ENCODE peak calls at places on chromosomes 12 and 14, in ten cellular contexts. W is HuH-7, U is NCI-H146, L is SHP77, M is gastrocnemius medialis, P is small intestine, G is PC-3, J is heart left ventricle, O is COR-L47, F is IMR-90. H is an unnamed sample.

GRCh38 chr14:31582286-31582691 is 21.1 kb downstream of the NUBPL start:
- DNase-seq in O (no peak), U (peak; percentile 4), J (no peak), L (no peak), W (no peak), M (no peak), F (peak; percentile 68), G (no peak), P (no peak), H (peak; percentile 39)

GRCh38 chr12:46933947-46934346 is 108.2 kb upstream of the SLC38A4 start:
- DNase-seq in U (no peak), F (peak; percentile 77), P (peak; percentile 10), O (no peak), L (peak; percentile 35), G (peak; percentile 77), J (no peak), W (peak; percentile 25), M (no peak), H (peak; percentile 24)

GRCh38 chr14:97381309-97381708 is 584.1 kb downstream of the VRK1 start:
- DNase-seq in J (no peak), G (no peak), L (no peak), O (no peak), P (no peak), W (no peak), F (no peak), U (no peak), M (no peak), H (no peak)

GRCh38 chr14:41925409-41925808 is 318.7 kb downstream of the LRFN5 start:
- DNase-seq in F (peak; percentile 1), W (no peak), P (no peak), U (peak; percentile 38), L (peak; percentile 23), J (no peak), O (peak; percentile 33), M (no peak), G (peak; percentile 63), H (peak; percentile 8)

GRCh38 chr12:108561852-108562347 is 496 bp upstream of the ISCU start:
- DNase-seq in J (no peak), M (no peak), L (no peak), F (no peak), G (peak; percentile 15), U (peak; percentile 30), O (no peak), P (no peak), W (no peak), H (no peak)

GRCh38 chr12:131457028-131457310 is 253.9 kb upstream of the SFSWAP start:
- DNase-seq in P (no peak), F (no peak), O (no peak), W (no peak), L (no peak), G (no peak), M (no peak), U (no peak), J (no peak), H (no peak)

GRCh38 chr12:89517648-89518047 is 6.9 kb downstream of the GALNT4 start:
- DNase-seq in O (no peak), G (no peak), J (no peak), W (no peak), U (no peak), L (no peak), M (no peak), F (no peak), P (no peak), H (no peak)

GRCh38 chr12:6569786-6570185 is 1.7 kb upstream of the NOP2 start:
- DNase-seq in O (no peak), J (no peak), P (no peak), U (no peak), F (no peak), M (no peak), G (no peak), W (no peak), L (no peak), H (no peak)

GRCh38 chr12:120230326-120230973 is 29.5 kb upstream of the RPLP0 start:
- DNase-seq in J (peak; percentile 52), W (no peak), F (peak; percentile 98), O (no peak), M (peak; percentile 97), G (peak; percentile 99), L (no peak), U (no peak), P (peak; percentile 70), H (peak; percentile 84)

GRCh38 chr12:108722992-108723766 is 8.1 kb downstream of the CORO1C start:
- DNase-seq in L (no peak), M (peak; percentile 64), G (peak; percentile 89), U (no peak), P (no peak), O (no peak), J (no peak), W (no peak), F (peak; percentile 95), H (peak; percentile 63)

GRCh38 chr12:53791735-53792326 is 40.1 kb upstream of the CISTR start:
- DNase-seq in M (no peak), O (peak; percentile 5), G (peak; percentile 37), L (no peak), U (no peak), W (peak; percentile 43), P (peak; percentile 11), F (no peak), J (no peak), H (no peak)

GRCh38 chr14:20512139-20512905 is 7.0 kb downstream of the RNASE10 start:
- DNase-seq in U (no peak), G (no peak), O (no peak), J (no peak), W (no peak), M (no peak), P (no peak), L (no peak), F (peak; percentile 27), H (no peak)

GRCh38 chr12:108729612-108730336 is 1.5 kb downstream of the CORO1C start:
- DNase-seq in U (peak; percentile 50), F (no peak), J (no peak), L (no peak), W (no peak), P (peak; percentile 49), G (peak; percentile 79), M (no peak), O (no peak), H (no peak)

GRCh38 chr14:74955229-74955999 is at the start of gene PGF:
- DNase-seq in W (peak; percentile 79), O (peak; percentile 23), J (peak; percentile 88), U (peak; percentile 52), F (no peak), L (peak; percentile 51), M (peak; percentile 47), P (peak; percentile 59), G (peak; percentile 15), H (no peak)

GRCh38 chr12:120709976-120710804 is at the start of gene UNC119B:
- DNase-seq in U (peak; percentile 60), F (peak; percentile 33), O (peak; percentile 54), P (peak; percentile 55), J (peak; percentile 89), M (peak; percentile 42), G (peak; percentile 56), L (peak; percentile 71), W (peak; percentile 66), H (no peak)

GRCh38 chr12:53052419-53053222 is 2.8 kb downstream of the TNS2 start:
- DNase-seq in U (no peak), M (peak; percentile 95), L (peak; percentile 59), W (no peak), G (peak; percentile 72), F (peak; percentile 85), P (peak; percentile 56), J (peak; percentile 93), O (peak; percentile 46), H (peak; percentile 56)

GRCh38 chr14:22973217-22974032 is 8.9 kb downstream of the AJUBA start:
- DNase-seq in M (no peak), W (no peak), P (peak; percentile 77), L (peak; percentile 36), U (peak; percentile 37), G (peak; percentile 87), F (peak; percentile 70), O (peak; percentile 16), J (no peak), H (no peak)

GRCh38 chr14:64935508-64935907 is 7.0 kb downstream of the GPX2 start:
- DNase-seq in U (no peak), M (no peak), J (no peak), G (no peak), L (no peak), P (no peak), W (no peak), O (no peak), F (no peak), H (no peak)

GRCh38 chr12:132477009-132477702 is 12.8 kb upstream of the FBRSL1 start:
- DNase-seq in P (no peak), O (no peak), L (no peak), W (no peak), G (no peak), U (no peak), F (no peak), M (no peak), J (peak; percentile 62), H (no peak)

GRCh38 chr12:112841891-112842290 is 50.3 kb downstream of the RPH3A start:
- DNase-seq in G (peak; percentile 35), F (no peak), M (no peak), J (no peak), W (no peak), L (no peak), O (no peak), P (no peak), U (no peak), H (no peak)

GRCh38 chr14:96748371-96748770 is 48.8 kb upstream of the VRK1 start:
- DNase-seq in U (peak; percentile 38), W (no peak), G (peak; percentile 60), L (peak; percentile 33), P (peak; percentile 58), O (peak; percentile 91), M (no peak), F (no peak), J (no peak), H (no peak)

GRCh38 chr14:61434315-61434714 is 112.9 kb downstream of the PRKCH start:
- DNase-seq in L (no peak), W (no peak), M (no peak), P (no peak), G (no peak), F (peak; percentile 15), U (no peak), O (no peak), J (no peak), H (no peak)

GRCh38 chr12:71938728-71939385 is at the start of gene TPH2:
- DNase-seq in G (peak; percentile 78), F (peak; percentile 68), O (no peak), P (peak; percentile 14), W (peak; percentile 57), M (no peak), L (peak; percentile 91), U (peak; percentile 86), J (no peak), H (no peak)

GRCh38 chr12:180445-180844 is 33.5 kb downstream of the SLC6A12 start:
- DNase-seq in J (peak; percentile 68), G (no peak), F (peak; percentile 58), M (peak; percentile 35), P (no peak), O (no peak), U (no peak), L (no peak), W (no peak), H (no peak)

GRCh38 chr14:104342435-104343293 is 204.3 kb downstream of the KIF26A start:
- DNase-seq in G (no peak), F (no peak), J (no peak), M (no peak), P (no peak), U (no peak), O (no peak), L (no peak), W (no peak), H (no peak)

GRCh38 chr12:129839679-129840078 is 64.1 kb downstream of the TMEM132D start:
- DNase-seq in J (no peak), L (no peak), M (no peak), W (no peak), P (no peak), O (no peak), F (no peak), U (no peak), G (no peak), H (no peak)

GRCh38 chr14:99287269-99287942 is 15.4 kb upstream of the BCL11B start:
- DNase-seq in M (no peak), J (no peak), U (no peak), P (peak; percentile 21), L (no peak), G (no peak), F (no peak), W (no peak), O (no peak), H (no peak)

GRCh38 chr14:95253039-95253620 is 66.6 kb downstream of the CLMN start:
- DNase-seq in F (no peak), O (no peak), G (no peak), U (no peak), J (no peak), M (no peak), L (no peak), P (no peak), W (no peak), H (no peak)

H was measured in skeletal muscle cell.